ENCODE peak calls at places on chromosomes 13 and 19, in six cellular contexts. E is K562, Z is H1, N is HepG2, V is HCT116, C is NT2/D1. P is an unnamed sample.

GRCh38 chr13:27595055-27595811 is 25.1 kb downstream of the LNX2 start:
- DNase-seq in C (no peak), E (no peak), Z (no peak), N (no peak), V (no peak), P (no peak)

GRCh38 chr13:47249296-47249695 is 352.4 kb upstream of the HTR2A start:
- DNase-seq in E (no peak), Z (no peak), N (no peak), V (no peak), C (no peak), P (no peak)

GRCh38 chr19:15466851-15467733 is 2.7 kb upstream of the RASAL3 start:
- DNase-seq in N (no peak), Z (no peak), E (no peak), V (no peak), C (no peak), P (peak)

GRCh38 chr19:54388001-54388802 is 23.5 kb upstream of the LAIR1 start:
- DNase-seq in N (no peak), Z (no peak), E (no peak), V (no peak), C (no peak), P (no peak)

GRCh38 chr13:112150352-112150751 is 83.4 kb downstream of the SOX1 start:
- DNase-seq in E (no peak), N (no peak), Z (no peak), C (no peak), V (no peak), P (no peak)

GRCh38 chr13:95643471-95643813 is 1.1 kb downstream of the DZIP1 start:
- DNase-seq in Z (no peak), N (peak), E (no peak), C (no peak), V (no peak), P (no peak)

GRCh38 chr19:51159656-51160055 is 17.6 kb downstream of the SIGLEC7 start:
- DNase-seq in E (no peak), N (no peak), C (no peak), Z (no peak), V (no peak), P (no peak)

GRCh38 chr13:101575591-101575990 is 123.1 kb downstream of the ITGBL1 start:
- DNase-seq in V (no peak), E (no peak), N (no peak), C (no peak), Z (no peak), P (no peak)

GRCh38 chr19:39057615-39058014 is 25.3 kb upstream of the FBXO27 start:
- DNase-seq in E (no peak), N (no peak), V (no peak), Z (no peak), C (no peak), P (no peak)

GRCh38 chr19:44672226-44672625 is 944 bp downstream of the CEACAM19 start:
- DNase-seq in N (no peak), V (no peak), E (no peak), C (no peak), Z (no peak), P (no peak)

GRCh38 chr19:33384983-33385382 is 11.5 kb downstream of the CEBPG start:
- DNase-seq in C (no peak), N (no peak), V (no peak), E (no peak), Z (no peak), P (no peak)

GRCh38 chr19:7772752-7773291 is 9.8 kb downstream of the CLEC4M start:
- DNase-seq in N (no peak), C (no peak), E (no peak), Z (no peak), V (no peak), P (peak)

GRCh38 chr13:103289661-103290060 is 223.4 kb upstream of the SLC10A2 start:
- DNase-seq in V (no peak), C (no peak), Z (no peak), E (no peak), N (no peak), P (no peak)

GRCh38 chr19:57351867-57352266 is 796 bp downstream of the ZNF304 start:
- DNase-seq in V (no peak), E (peak), Z (no peak), N (no peak), C (no peak), P (no peak)

GRCh38 chr13:33806470-33807248 is 11.3 kb upstream of the RFC3 start:
- DNase-seq in C (no peak), V (no peak), E (no peak), N (no peak), Z (no peak), P (no peak)

GRCh38 chr13:27770809-27771208 is 21.5 kb upstream of the GSX1 start:
- DNase-seq in E (no peak), V (peak), Z (no peak), N (peak), C (no peak), P (no peak)

GRCh38 chr19:15265849-15266248 is 33.6 kb upstream of the EPHX3 start:
- DNase-seq in V (no peak), Z (no peak), C (no peak), N (no peak), E (no peak), P (no peak)

GRCh38 chr19:32914879-32915278 is 45.3 kb upstream of the SLC7A9 start:
- DNase-seq in V (no peak), Z (no peak), N (no peak), E (no peak), C (no peak), P (no peak)

GRCh38 chr13:75870397-75870801 is 234.3 kb downstream of the LMO7 start:
- DNase-seq in E (peak), N (no peak), C (no peak), Z (peak), V (no peak), P (no peak)

GRCh38 chr13:99124695-99125334 is 75.8 kb upstream of the UBAC2 start:
- DNase-seq in E (no peak), Z (no peak), V (peak), N (no peak), C (no peak), P (peak)

GRCh38 chr13:110334256-110334655 is 27.2 kb downstream of the COL4A2 start:
- DNase-seq in C (no peak), Z (no peak), N (no peak), V (no peak), E (no peak), P (no peak)
- TF ChIP-seq ZNF274 in C (no peak), Z (no peak), N (no peak), V (no peak), E (no peak), P (no peak)

GRCh38 chr19:2026770-2027169 is 11.3 kb upstream of the BTBD2 start:
- DNase-seq in E (no peak), V (no peak), N (no peak), C (no peak), Z (no peak), P (no peak)

GRCh38 chr19:2027361-2027760 is 11.8 kb upstream of the BTBD2 start:
- DNase-seq in E (no peak), Z (no peak), V (no peak), N (no peak), C (no peak), P (no peak)

GRCh38 chr19:2021453-2022140 is 6.1 kb upstream of the BTBD2 start:
- DNase-seq in N (no peak), C (no peak), Z (no peak), E (no peak), V (no peak), P (no peak)

DNA sequence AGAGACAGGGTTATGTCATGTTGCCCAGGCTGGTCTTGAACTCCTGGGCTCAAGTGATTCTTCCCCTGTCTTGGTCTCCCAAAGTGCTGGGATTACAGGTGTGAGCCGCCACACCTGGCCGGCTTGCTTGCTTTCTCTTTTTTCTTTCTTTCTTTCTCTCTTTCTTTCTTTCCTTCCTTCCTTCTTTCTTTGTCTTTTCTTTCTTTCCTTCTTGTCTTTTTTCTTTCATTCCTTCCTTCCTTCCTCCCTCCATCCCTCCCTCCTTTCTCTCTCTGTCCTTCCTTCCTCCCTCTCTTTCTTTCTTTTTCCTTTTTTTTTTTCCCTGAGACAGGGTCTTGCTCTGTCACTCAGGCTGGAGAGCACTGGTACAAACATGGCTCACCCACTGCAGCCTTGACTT is 6.8 kb upstream of the BTBD2 start:
- DNase-seq in C (no peak), E (no peak), N (no peak), V (no peak), Z (no peak), P (no peak)
- TF ChIP-seq ZNF274 in C (no peak), E (no peak), N (no peak), V (no peak), Z (no peak), P (no peak)

DNA sequence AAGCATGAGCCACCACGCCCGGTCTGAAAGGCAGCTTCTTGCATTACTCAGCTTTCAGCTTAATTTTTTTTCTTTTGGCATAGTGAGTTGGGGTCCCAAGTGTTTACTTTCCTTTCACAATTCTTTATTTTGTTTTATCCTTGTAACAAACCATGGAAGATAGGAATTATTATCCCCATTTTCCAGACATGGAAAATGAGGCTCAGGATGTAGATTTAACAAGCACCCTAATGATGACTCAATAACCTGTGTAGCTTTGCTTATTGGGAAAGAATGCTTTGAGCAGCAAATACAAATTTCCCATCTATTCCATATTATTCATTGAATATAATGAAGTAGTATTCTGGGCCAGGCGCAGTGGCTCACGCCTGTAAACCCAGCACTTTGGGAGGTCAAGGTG is 13.5 kb upstream of the COG3 start:
- DNase-seq in C (no peak), E (no peak), Z (no peak), N (no peak), V (no peak), P (no peak)
- TF ChIP-seq ZNF274 in C (no peak), E (no peak), Z (no peak), N (no peak), V (no peak), P (no peak)

GRCh38 chr19:12918253-12918652 is 840 bp downstream of the SYCE2 start:
- DNase-seq in E (peak), Z (no peak), V (no peak), C (no peak), N (no peak), P (no peak)

GRCh38 chr19:12907166-12907565 is 11.9 kb downstream of the SYCE2 start:
- DNase-seq in V (no peak), E (peak), Z (no peak), N (no peak), C (no peak), P (no peak)

GRCh38 chr19:12913871-12914690 is 5.0 kb downstream of the SYCE2 start:
- DNase-seq in V (no peak), Z (no peak), E (peak), N (peak), C (no peak), P (no peak)

DNA sequence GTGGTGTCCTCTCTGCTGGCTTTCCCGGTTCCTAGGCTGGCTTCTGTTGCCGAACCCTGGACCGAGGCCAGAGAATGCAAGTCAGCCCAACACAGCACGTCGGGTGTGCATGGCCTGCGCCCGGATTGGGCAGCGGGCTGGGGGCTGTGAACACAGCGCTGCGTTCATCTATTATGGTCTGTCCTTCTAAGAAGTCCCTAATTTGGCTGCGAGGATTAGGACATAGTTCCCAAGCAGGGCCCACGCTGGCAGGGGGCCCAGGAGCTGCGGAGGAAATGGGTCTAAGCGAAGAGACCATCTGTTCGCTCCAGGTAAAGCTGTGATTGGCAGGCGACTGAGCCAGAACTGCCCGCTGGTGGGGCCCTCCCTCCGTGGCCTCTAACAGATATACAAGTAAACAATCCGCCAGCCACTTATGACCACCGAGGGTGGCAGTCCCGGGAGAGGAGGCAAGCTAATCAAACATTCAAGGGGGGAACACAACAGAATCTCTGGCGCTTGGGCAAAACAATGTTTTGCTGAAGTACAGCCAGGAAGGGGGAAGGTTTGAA is 6.0 kb downstream of the SYCE2 start:
- DNase-seq in V (no peak), N (peak), E (peak), Z (peak), C (peak), P (no peak)
- TF ChIP-seq ZNF274 in V (no peak), N (no peak), E (no peak), Z (no peak), C (no peak), P (no peak)

GRCh38 chr19:29934781-29935180 is 7.3 kb upstream of the URI1 start:
- DNase-seq in N (no peak), E (no peak), V (no peak), C (no peak), Z (no peak), P (no peak)
- TF ChIP-seq ZNF274 in N (no peak), E (no peak), V (no peak), C (no peak), Z (no peak), P (no peak)

DNA sequence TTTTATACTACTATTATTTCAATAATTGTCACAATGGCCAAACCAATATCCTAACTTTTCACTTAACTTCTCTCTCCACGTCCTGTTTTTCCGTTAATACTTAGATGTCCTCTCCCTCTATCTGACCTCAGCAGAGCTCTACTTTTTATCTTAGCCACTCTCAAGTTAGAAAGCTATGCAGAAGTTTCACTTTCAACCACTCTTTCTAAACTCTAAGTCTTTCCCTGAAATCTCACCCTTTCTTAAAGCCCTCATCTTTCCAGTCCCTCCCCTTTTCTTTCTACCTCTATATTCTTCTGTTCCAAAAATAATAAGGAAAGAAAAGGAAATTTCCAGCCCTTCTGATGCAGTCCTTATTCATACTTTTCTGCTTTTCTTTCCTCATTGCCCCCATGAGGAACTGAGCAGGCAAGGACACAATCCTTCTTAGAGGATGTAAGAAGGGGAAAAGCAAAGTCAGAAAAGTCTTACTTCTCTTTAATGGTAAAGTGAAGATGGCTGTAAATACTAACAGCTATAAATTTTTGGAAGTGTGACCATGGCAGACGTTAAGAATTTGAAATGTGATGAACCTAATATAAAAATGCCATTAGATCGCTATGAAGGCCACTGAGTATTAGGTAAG is 23.0 kb downstream of the FAM216B start:
- DNase-seq in C (no peak), Z (no peak), E (no peak), N (no peak), V (no peak), P (no peak)
- TF ChIP-seq ZNF274 in C (no peak), Z (no peak), E (no peak), N (no peak), V (no peak), P (no peak)

GRCh38 chr13:73056054-73056962 is 2.5 kb upstream of the KLF5 start:
- DNase-seq in C (no peak), E (no peak), Z (no peak), V (peak), N (peak), P (no peak)
- TF ChIP-seq ZNF274 in C (no peak), E (no peak), Z (no peak), V (no peak), N (no peak), P (no peak)

P was measured in GM12878.